ENCODE peak calls at places on chromosome 11, in eight cellular contexts. T is cardiac muscle cell, H is lower lobe of right lung, L is hepatocyte, Z is substantia nigra, G is PC-9, D is A549, J is mesendoderm. Q is an unnamed sample.

GRCh38 chr11:16474659-16475058 is 118.3 kb upstream of the SOX6 start:
- DNase-seq in J (no peak), G (no peak), H (no peak), D (no peak), T (no peak), L (no peak), Z (no peak), Q (no peak)

GRCh38 chr11:101436511-101437142 is 147.2 kb downstream of the TRPC6 start:
- DNase-seq in G (no peak), L (peak; percentile 74), Z (no peak), J (peak; percentile 80), H (no peak), D (peak; percentile 12), T (peak; percentile 71), Q (no peak)

GRCh38 chr11:46845440-46845739 is 690 bp downstream of the CKAP5 start:
- DNase-seq in T (no peak), Z (no peak), G (no peak), D (no peak), L (no peak), J (no peak), H (no peak), Q (no peak)

GRCh38 chr11:16295592-16295991 is 60.8 kb downstream of the SOX6 start:
- DNase-seq in L (no peak), J (no peak), H (no peak), D (no peak), G (no peak), Z (no peak), T (no peak), Q (no peak)

GRCh38 chr11:43580735-43581369 is 99.7 kb upstream of the HSD17B12 start:
- DNase-seq in D (no peak), T (peak; percentile 56), G (no peak), H (no peak), Z (no peak), L (no peak), J (peak; percentile 49), Q (no peak)

GRCh38 chr11:2750601-2751522 is 51.1 kb upstream of the KCNQ1OT1 start:
- DNase-seq in D (no peak), G (no peak), J (no peak), H (peak; percentile 29), T (no peak), Z (peak; percentile 47), L (no peak), Q (peak; percentile 48)

GRCh38 chr11:30387891-30388861 is 65.3 kb downstream of the ARL14EP start:
- DNase-seq in D (no peak), Z (no peak), G (no peak), L (no peak), J (peak; percentile 11), T (no peak), H (no peak), Q (no peak)

GRCh38 chr11:112878228-112878627 is 83.0 kb upstream of the NCAM1 start:
- DNase-seq in D (no peak), Z (no peak), G (no peak), T (no peak), H (no peak), L (no peak), J (no peak), Q (no peak)

GRCh38 chr11:87030458-87031054 is 7.2 kb upstream of the TMEM135 start:
- DNase-seq in G (peak; percentile 32), L (no peak), H (no peak), J (peak; percentile 25), D (no peak), Z (no peak), T (no peak), Q (no peak)

GRCh38 chr11:122917311-122917710 is 34.8 kb downstream of the JHY start:
- DNase-seq in L (no peak), D (no peak), Z (no peak), H (no peak), J (no peak), G (no peak), T (no peak), Q (no peak)

GRCh38 chr11:95768521-95768920 is 21.1 kb downstream of the FAM76B start:
- DNase-seq in H (no peak), Z (no peak), D (no peak), J (peak; percentile 55), G (no peak), T (no peak), L (no peak), Q (no peak)

GRCh38 chr11:76622481-76623094 is 48.0 kb downstream of the LRRC32 start:
- DNase-seq in G (no peak), T (no peak), J (no peak), H (no peak), Z (no peak), D (no peak), L (no peak), Q (no peak)

GRCh38 chr11:75351541-75352416 is at the start of gene ARRB1:
- DNase-seq in L (peak; percentile 88), G (no peak), T (peak; percentile 77), Z (peak; percentile 56), H (peak; percentile 88), D (peak; percentile 70), J (peak; percentile 97), Q (no peak)

GRCh38 chr11:92477686-92478085 is 253.1 kb downstream of the FAT3 start:
- DNase-seq in H (no peak), L (peak; percentile 9), T (no peak), J (no peak), D (no peak), Z (no peak), G (no peak), Q (no peak)

GRCh38 chr11:81913793-81914192 is 819.9 kb downstream of the FAM181B start:
- DNase-seq in D (no peak), H (no peak), J (no peak), T (no peak), L (no peak), G (no peak), Z (no peak), Q (no peak)

GRCh38 chr11:81916459-81916858 is 817.2 kb downstream of the FAM181B start:
- DNase-seq in T (no peak), G (no peak), Z (no peak), D (no peak), H (no peak), L (no peak), J (no peak), Q (no peak)

GRCh38 chr11:81915045-81915444 is 818.6 kb downstream of the FAM181B start:
- DNase-seq in T (no peak), J (no peak), D (no peak), G (no peak), L (peak; percentile 6), Z (no peak), H (no peak), Q (no peak)
- H3K27ac ChIP-seq in T (no peak overlapping the region), J (no peak overlapping the region), D (no peak overlapping the region), G (no peak overlapping the region), L (no peak overlapping the region), Z (no peak overlapping the region), H (no peak overlapping the region), Q (no peak overlapping the region)

DNA sequence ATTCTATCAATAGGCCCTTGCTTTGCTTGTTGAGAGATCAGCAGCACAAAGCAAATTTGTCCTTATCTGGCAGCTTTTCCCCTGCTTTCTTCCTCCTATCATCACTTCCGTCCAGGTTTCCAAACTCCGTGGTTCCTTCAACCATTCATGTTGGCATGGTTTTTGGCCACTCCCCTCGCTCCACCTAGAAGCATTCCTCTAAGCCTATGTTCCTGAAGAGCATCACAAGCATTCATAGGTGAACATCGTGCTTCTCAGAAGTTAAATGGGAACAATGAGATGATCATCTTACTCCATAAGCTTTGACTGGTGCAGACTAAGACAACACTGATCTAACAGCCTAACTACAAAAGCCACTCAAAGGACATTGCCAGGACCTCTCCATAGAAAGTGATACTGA is 86.3 kb downstream of the ETS1 start:
- DNase-seq in L (no peak), D (no peak), G (no peak), Z (no peak), J (no peak), T (no peak), H (no peak), Q (no peak)
- H3K27ac ChIP-seq in L (no peak overlapping the region), D (peak overlapping the region; percentile 80), G (no peak overlapping the region), Z (no peak overlapping the region), J (no peak overlapping the region), T (no peak overlapping the region), H (no peak overlapping the region), Q (peak overlapping the region; percentile 62)

GRCh38 chr11:64127267-64128072 is 38.4 kb downstream of the MACROD1 start:
- DNase-seq in L (no peak), G (no peak), D (no peak), J (peak; percentile 37), T (no peak), H (no peak), Z (no peak), Q (no peak)

GRCh38 chr11:64124147-64124546 is 41.8 kb downstream of the MACROD1 start:
- DNase-seq in T (no peak), D (no peak), J (no peak), L (no peak), G (no peak), Z (no peak), H (no peak), Q (no peak)

GRCh38 chr11:64126796-64127195 is 39.1 kb downstream of the MACROD1 start:
- DNase-seq in H (no peak), J (no peak), D (no peak), G (no peak), T (no peak), L (no peak), Z (no peak), Q (no peak)

GRCh38 chr11:64123679-64124078 is 42.2 kb downstream of the MACROD1 start:
- DNase-seq in H (no peak), T (no peak), Z (no peak), D (no peak), L (no peak), J (no peak), G (no peak), Q (no peak)

DNA sequence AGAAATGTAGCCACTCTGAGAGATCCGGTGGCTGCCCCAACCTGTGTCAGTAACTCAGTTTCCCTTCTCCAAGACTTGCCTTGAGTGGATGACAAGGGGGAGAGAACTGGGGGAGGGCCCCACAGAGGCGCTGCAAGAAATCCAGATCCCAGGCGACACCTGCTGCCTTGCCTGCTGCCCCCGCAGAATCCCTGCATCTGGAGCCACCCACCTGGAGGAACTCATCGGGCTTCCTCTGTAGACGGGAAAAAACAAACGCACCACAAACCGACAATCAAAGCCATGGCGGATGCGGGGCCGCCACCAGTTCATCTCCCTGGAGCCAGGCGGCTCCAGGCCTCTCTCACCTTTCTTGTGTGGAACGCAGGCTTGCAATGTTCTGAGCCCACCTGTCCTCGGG is 40.2 kb downstream of the MACROD1 start:
- DNase-seq in H (no peak), L (no peak), D (no peak), T (no peak), Z (no peak), G (no peak), J (no peak), Q (no peak)
- H3K27ac ChIP-seq in H (no peak overlapping the region), L (no peak overlapping the region), D (no peak overlapping the region), T (no peak overlapping the region), Z (no peak overlapping the region), G (no peak overlapping the region), J (no peak overlapping the region), Q (no peak overlapping the region)

DNA sequence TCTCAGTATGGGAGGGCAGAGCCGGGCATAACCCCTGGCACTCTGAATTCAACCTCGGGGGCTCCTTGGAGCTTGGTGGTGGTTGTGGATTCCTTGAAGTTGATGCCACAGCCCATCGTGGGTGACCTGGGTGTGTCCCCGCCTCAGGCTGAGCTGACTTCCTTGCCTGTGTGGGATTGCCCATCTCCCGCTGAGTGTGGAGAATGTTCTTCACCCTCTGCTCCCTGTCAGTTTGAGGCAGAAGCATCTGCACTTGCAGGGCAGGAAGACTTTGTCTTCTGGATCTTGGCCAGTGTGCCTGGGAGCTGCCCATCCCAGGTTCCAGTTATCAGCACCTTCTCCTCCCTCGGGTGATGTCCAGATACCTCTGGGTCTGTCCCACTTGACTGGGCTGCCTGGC is 25.3 kb downstream of the CD82 start:
- DNase-seq in L (no peak), Z (no peak), D (no peak), T (no peak), G (no peak), H (no peak), J (no peak), Q (no peak)
- H3K27ac ChIP-seq in L (no peak overlapping the region), Z (peak overlapping the region; percentile 67), D (no peak overlapping the region), T (no peak overlapping the region), G (no peak overlapping the region), H (peak overlapping the region; percentile 65), J (no peak overlapping the region), Q (peak overlapping the region; percentile 78)

Q was measured in breast epithelium.